ENCODE peak calls at places on chromosomes 4 and X, in five cellular contexts. Q is CD4-positive, alpha-beta T cell; N is OCI-LY7; H is H1; F is PC-9. T is an unnamed sample.

GRCh38 chr4:10115657-10116624 is 658 bp downstream of the WDR1 start:
- DNase-seq in Q (peak), N (peak), H (peak), F (peak), T (no peak)

GRCh38 chr4:47531241-47531953 is 46.3 kb downstream of the ATP10D start:
- DNase-seq in Q (peak), N (no peak), H (no peak), F (peak), T (no peak)

GRCh38 chr4:14539246-14539645 is 463.0 kb upstream of the CPEB2 start:
- DNase-seq in Q (no peak), N (no peak), H (no peak), F (no peak), T (no peak)

GRCh38 chrX:150913511-150913910 is 15.0 kb upstream of the CD99L2 start:
- DNase-seq in Q (no peak), N (no peak), H (no peak), F (no peak), T (no peak)

GRCh38 chr4:28966982-28967381 is 1753.2 kb upstream of the PCDH7 start:
- DNase-seq in Q (no peak), N (no peak), H (no peak), F (no peak), T (no peak)

GRCh38 chr4:72418458-72418857 is 150.6 kb downstream of the ADAMTS3 start:
- DNase-seq in Q (no peak), N (no peak), H (no peak), F (no peak), T (no peak)

GRCh38 chrX:130772313-130773140 is 130.5 kb downstream of the ENOX2 start:
- DNase-seq in Q (no peak), N (no peak), H (no peak), F (peak), T (no peak)

GRCh38 chr4:26238426-26238781 is 82.4 kb upstream of the RBPJ start:
- DNase-seq in Q (no peak), N (no peak), H (no peak), F (peak), T (no peak)

GRCh38 chr4:26619784-26620183 is 35.9 kb downstream of the TBC1D19 start:
- DNase-seq in Q (no peak), N (no peak), H (no peak), F (no peak), T (no peak)

GRCh38 chrX:41009816-41010187 is 75.4 kb upstream of the USP9X start:
- DNase-seq in Q (no peak), N (no peak), H (no peak), F (no peak), T (no peak)

GRCh38 chr4:2745981-2746806 is 9.9 kb downstream of the TNIP2 start:
- DNase-seq in Q (peak), N (peak), H (no peak), F (peak), T (no peak)

GRCh38 chr4:53956454-53956853 is 108.0 kb downstream of the CHIC2 start:
- DNase-seq in Q (no peak), N (no peak), H (no peak), F (no peak), T (no peak)

GRCh38 chr4:165814256-165815010 is 58.6 kb upstream of the TLL1 start:
- DNase-seq in Q (no peak), N (no peak), H (no peak), F (no peak), T (no peak)

GRCh38 chr4:102675142-102675541 is 85.6 kb downstream of the MANBA start:
- DNase-seq in Q (no peak), N (no peak), H (no peak), F (no peak), T (no peak)

GRCh38 chr4:7429601-7430078 is 5.1 kb downstream of the PSAPL1 start:
- DNase-seq in Q (no peak), N (no peak), H (peak), F (no peak), T (no peak)

GRCh38 chrX:340121-340520 is 21.5 kb upstream of the GTPBP6 start:
- DNase-seq in Q (no peak), N (no peak), H (no peak), F (no peak), T (no peak)

GRCh38 chr4:40546506-40546905 is 83.2 kb downstream of the RBM47 start:
- DNase-seq in Q (no peak), N (no peak), H (no peak), F (no peak), T (no peak)

GRCh38 chr4:53365121-53365485 is 758 bp downstream of the SCFD2 start:
- DNase-seq in Q (no peak), N (peak), H (no peak), F (no peak), T (no peak)

GRCh38 chrX:11597479-11597878 is 68.2 kb downstream of the ARHGAP6 start:
- DNase-seq in Q (no peak), N (no peak), H (no peak), F (no peak), T (no peak)

DNA sequence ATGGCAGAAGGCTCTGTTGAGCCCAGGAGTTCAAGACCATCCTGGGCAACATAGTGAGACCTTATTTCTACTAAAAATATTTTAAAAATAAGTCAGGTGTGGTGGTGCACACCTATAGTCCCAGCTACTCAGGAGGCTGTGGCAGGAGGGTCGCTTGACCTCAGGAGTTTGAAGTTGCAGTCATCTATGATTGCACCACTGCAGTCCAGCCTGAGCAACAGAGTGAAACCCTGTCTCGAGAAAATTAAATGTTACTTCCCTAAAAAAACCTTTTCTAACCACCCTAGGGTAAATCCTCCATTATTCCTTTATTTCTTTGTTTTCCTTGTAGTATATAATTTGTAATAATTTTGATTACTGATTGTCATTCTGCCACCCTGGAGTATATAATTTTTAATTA is 7.9 kb downstream of the FAM200B start:
- DNase-seq in Q (no peak), N (no peak), H (no peak), F (no peak), T (no peak)
- H3K27ac ChIP-seq in Q (no peak), N (no peak), H (no peak), F (peak), T (no peak)

GRCh38 chrX:70043685-70044084 is 6.1 kb downstream of the AWAT2 start:
- DNase-seq in Q (no peak), N (no peak), H (no peak), F (no peak), T (no peak)

GRCh38 chrX:70049406-70049805 is 332 bp downstream of the AWAT2 start:
- DNase-seq in Q (no peak), N (no peak), H (no peak), F (no peak), T (no peak)

GRCh38 chrX:70044541-70045245 is 5.0 kb downstream of the AWAT2 start:
- DNase-seq in Q (no peak), N (no peak), H (no peak), F (no peak), T (no peak)

GRCh38 chrX:70049925-70050324 is at the start of gene AWAT2:
- DNase-seq in Q (no peak), N (no peak), H (no peak), F (no peak), T (no peak)

GRCh38 chrX:70046978-70047377 is 2.8 kb downstream of the AWAT2 start:
- DNase-seq in Q (no peak), N (no peak), H (no peak), F (no peak), T (no peak)
- H3K27ac ChIP-seq in Q (no peak), N (no peak), H (no peak), F (no peak), T (no peak)

GRCh38 chrX:6029014-6029413 is 199.7 kb downstream of the NLGN4X start:
- DNase-seq in Q (no peak), N (no peak), H (no peak), F (no peak), T (no peak)

GRCh38 chrX:6021316-6022091 is 207.2 kb downstream of the NLGN4X start:
- DNase-seq in Q (no peak), N (peak), H (peak), F (no peak), T (no peak)

GRCh38 chrX:6026484-6026883 is 202.2 kb downstream of the NLGN4X start:
- DNase-seq in Q (no peak), N (no peak), H (no peak), F (no peak), T (no peak)

GRCh38 chrX:6024204-6024603 is 204.5 kb downstream of the NLGN4X start:
- DNase-seq in Q (no peak), N (no peak), H (no peak), F (peak), T (no peak)

DNA sequence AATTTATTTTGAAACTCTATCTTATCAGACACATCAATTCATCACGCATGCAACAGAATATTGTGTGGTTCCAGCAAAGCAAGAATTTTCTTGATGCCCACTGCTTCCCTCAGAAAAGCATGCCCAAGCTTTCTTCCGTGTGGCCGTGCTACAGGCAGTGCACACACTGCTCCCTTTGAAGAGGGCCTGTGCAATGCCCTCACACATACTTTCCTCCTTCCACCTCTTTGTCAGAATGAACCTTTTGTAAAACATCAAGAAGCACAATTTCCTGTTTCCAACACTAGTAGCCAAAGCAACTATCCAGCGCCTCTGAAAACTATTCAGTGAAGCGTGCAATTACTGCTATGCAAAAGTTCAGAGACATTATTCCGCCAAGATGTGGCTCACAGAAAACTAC is 201.7 kb downstream of the NLGN4X start:
- DNase-seq in Q (no peak), N (no peak), H (no peak), F (no peak), T (no peak)
- H3K27ac ChIP-seq in Q (no peak), N (no peak), H (no peak), F (no peak), T (no peak)

DNA sequence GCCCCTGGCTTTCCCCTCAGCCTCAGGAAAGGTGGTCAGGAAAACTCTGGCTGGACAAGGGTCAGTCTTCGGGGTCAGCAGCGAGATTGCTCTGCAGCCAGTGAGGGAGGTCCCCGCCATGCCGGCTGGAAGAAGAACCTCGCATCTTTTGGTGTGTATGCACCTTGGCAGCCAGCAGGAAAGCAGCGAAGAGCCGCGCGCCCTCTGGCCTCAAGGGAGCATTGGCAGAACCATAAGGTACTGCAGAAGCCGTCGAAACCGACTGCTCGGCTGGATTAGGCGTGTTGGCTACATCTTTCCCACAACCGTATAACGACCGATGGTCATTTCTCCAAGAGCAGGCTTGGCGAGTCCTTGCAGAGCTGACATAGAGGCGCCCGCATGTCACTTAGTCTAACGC is 48.3 kb downstream of the GPR143 start:
- DNase-seq in Q (no peak), N (no peak), H (no peak), F (no peak), T (no peak)
- H3K27ac ChIP-seq in Q (no peak), N (no peak), H (no peak), F (no peak), T (no peak)

GRCh38 chr4:186725422-186726149 is 1.9 kb upstream of the FAT1 start:
- DNase-seq in Q (no peak), N (no peak), H (peak), F (peak), T (peak)
- H3K27ac ChIP-seq in Q (no peak), N (no peak), H (no peak), F (peak), T (peak)

GRCh38 chr4:99806545-99806944 is 10.1 kb upstream of the DAPP1 start:
- DNase-seq in Q (no peak), N (no peak), H (no peak), F (no peak), T (no peak)

GRCh38 chr4:99801005-99801699 is 15.5 kb upstream of the DAPP1 start:
- DNase-seq in Q (no peak), N (no peak), H (no peak), F (no peak), T (no peak)

GRCh38 chr4:99800332-99801004 is 16.2 kb upstream of the DAPP1 start:
- DNase-seq in Q (no peak), N (no peak), H (no peak), F (no peak), T (no peak)

GRCh38 chr4:99807666-99808065 is 9.0 kb upstream of the DAPP1 start:
- DNase-seq in Q (no peak), N (no peak), H (no peak), F (no peak), T (no peak)

GRCh38 chr4:99803702-99804101 is 12.9 kb upstream of the DAPP1 start:
- DNase-seq in Q (no peak), N (no peak), H (no peak), F (no peak), T (no peak)
- H3K27ac ChIP-seq in Q (no peak), N (no peak), H (no peak), F (no peak), T (no peak)

GRCh38 chrX:19731307-19731706 is 156.1 kb downstream of the SH3KBP1 start:
- DNase-seq in Q (no peak), N (no peak), H (no peak), F (no peak), T (no peak)

GRCh38 chrX:19728915-19729314 is 158.5 kb downstream of the SH3KBP1 start:
- DNase-seq in Q (no peak), N (no peak), H (no peak), F (no peak), T (no peak)

GRCh38 chrX:19728083-19728648 is 159.2 kb downstream of the SH3KBP1 start:
- DNase-seq in Q (no peak), N (no peak), H (no peak), F (no peak), T (no peak)

GRCh38 chrX:19725545-19726102 is 161.8 kb downstream of the SH3KBP1 start:
- DNase-seq in Q (no peak), N (no peak), H (no peak), F (no peak), T (no peak)

GRCh38 chrX:19729761-19730160 is 157.6 kb downstream of the SH3KBP1 start:
- DNase-seq in Q (no peak), N (no peak), H (no peak), F (no peak), T (no peak)
- H3K27ac ChIP-seq in Q (no peak), N (no peak), H (no peak), F (no peak), T (no peak)

GRCh38 chrX:39739585-39739984 is 358.2 kb downstream of the BCOR start:
- DNase-seq in Q (no peak), N (no peak), H (no peak), F (no peak), T (no peak)

GRCh38 chrX:39736219-39737211 is 361.2 kb downstream of the BCOR start:
- DNase-seq in Q (no peak), N (no peak), H (no peak), F (no peak), T (no peak)

GRCh38 chrX:39740078-39740477 is 357.7 kb downstream of the BCOR start:
- DNase-seq in Q (no peak), N (no peak), H (no peak), F (no peak), T (no peak)

GRCh38 chrX:39745782-39746181 is 352.0 kb downstream of the BCOR start:
- DNase-seq in Q (no peak), N (no peak), H (no peak), F (no peak), T (no peak)

GRCh38 chrX:39741904-39742303 is 355.9 kb downstream of the BCOR start:
- DNase-seq in Q (no peak), N (no peak), H (no peak), F (no peak), T (no peak)
- H3K27ac ChIP-seq in Q (no peak), N (no peak), H (no peak), F (no peak), T (no peak)

T was measured in caudate nucleus.